ENCODE peak calls at places on chromosomes 5 and 9, in nine cellular contexts. One of them, this sample, is unnamed.

GRCh38 chr9:27408523-27408922 is 111.6 kb upstream of the EQTN start:
- DNase-seq in AG04450: no peak
- DNase-seq in cardiac septum: no peak
- DNase-seq in EH: no peak
- DNase-seq in NCI-H460: no peak
- DNase-seq in NCI-H524 treated with DMSO at 0.1 percent for 48 hours: no peak
- DNase-seq in COR-L47: no peak
- DNase-seq in lower leg skin: no peak
- DNase-seq in amniotic epithelial cell: peak; percentile 24
- DNase-seq in this sample: no peak

GRCh38 chr5:66958984-66959641 is 237.5 kb downstream of the CD180 start:
- DNase-seq in NCI-H460: peak; percentile 16
- DNase-seq in AG04450: peak; percentile 43
- DNase-seq in COR-L47: no peak
- DNase-seq in NCI-H524 treated with DMSO at 0.1 percent for 48 hours: no peak
- DNase-seq in cardiac septum: no peak
- DNase-seq in EH: peak; percentile 90
- DNase-seq in amniotic epithelial cell: peak; percentile 82
- DNase-seq in lower leg skin: no peak
- DNase-seq in this sample: no peak

GRCh38 chr5:135429326-135429725 is 17.8 kb downstream of the DCANP1 start:
- DNase-seq in amniotic epithelial cell: peak; percentile 79
- DNase-seq in COR-L47: no peak
- DNase-seq in lower leg skin: no peak
- DNase-seq in cardiac septum: no peak
- DNase-seq in NCI-H524 treated with DMSO at 0.1 percent for 48 hours: no peak
- DNase-seq in AG04450: no peak
- DNase-seq in EH: no peak
- DNase-seq in NCI-H460: no peak
- DNase-seq in this sample: peak; percentile 68

GRCh38 chr9:78383130-78383529 is 86.2 kb downstream of the PSAT1 start:
- DNase-seq in cardiac septum: no peak
- DNase-seq in EH: peak; percentile 90
- DNase-seq in amniotic epithelial cell: peak; percentile 2
- DNase-seq in AG04450: no peak
- DNase-seq in NCI-H460: peak; percentile 5
- DNase-seq in lower leg skin: no peak
- DNase-seq in NCI-H524 treated with DMSO at 0.1 percent for 48 hours: no peak
- DNase-seq in COR-L47: no peak
- DNase-seq in this sample: no peak

GRCh38 chr5:37774912-37775483 is 64.8 kb downstream of the GDNF start:
- DNase-seq in amniotic epithelial cell: peak; percentile 45
- DNase-seq in NCI-H460: no peak
- DNase-seq in NCI-H524 treated with DMSO at 0.1 percent for 48 hours: no peak
- DNase-seq in cardiac septum: no peak
- DNase-seq in AG04450: no peak
- DNase-seq in COR-L47: no peak
- DNase-seq in EH: peak; percentile 37
- DNase-seq in lower leg skin: no peak
- DNase-seq in this sample: no peak

GRCh38 chr5:68745459-68745858 is 348.4 kb upstream of the SLC30A5 start:
- DNase-seq in lower leg skin: no peak
- DNase-seq in EH: peak; percentile 36
- DNase-seq in AG04450: no peak
- DNase-seq in amniotic epithelial cell: no peak
- DNase-seq in COR-L47: no peak
- DNase-seq in NCI-H460: no peak
- DNase-seq in cardiac septum: no peak
- DNase-seq in NCI-H524 treated with DMSO at 0.1 percent for 48 hours: no peak
- DNase-seq in this sample: no peak

GRCh38 chr5:61931236-61931635 is 374.8 kb upstream of the KIF2A start:
- DNase-seq in AG04450: no peak
- DNase-seq in cardiac septum: no peak
- DNase-seq in lower leg skin: no peak
- DNase-seq in amniotic epithelial cell: no peak
- DNase-seq in NCI-H460: no peak
- DNase-seq in COR-L47: no peak
- DNase-seq in NCI-H524 treated with DMSO at 0.1 percent for 48 hours: no peak
- DNase-seq in EH: no peak
- DNase-seq in this sample: no peak

GRCh38 chr5:10424124-10424731 is 17.5 kb upstream of the ROPN1L start:
- DNase-seq in NCI-H460: peak; percentile 46
- DNase-seq in lower leg skin: no peak
- DNase-seq in COR-L47: peak; percentile 32
- DNase-seq in EH: peak; percentile 58
- DNase-seq in cardiac septum: no peak
- DNase-seq in amniotic epithelial cell: peak; percentile 39
- DNase-seq in NCI-H524 treated with DMSO at 0.1 percent for 48 hours: peak; percentile 18
- DNase-seq in AG04450: no peak
- DNase-seq in this sample: no peak

GRCh38 chr9:21555911-21556310 is 73.8 kb upstream of the IFNE start:
- DNase-seq in NCI-H460: no peak
- DNase-seq in AG04450: no peak
- DNase-seq in cardiac septum: no peak
- DNase-seq in EH: peak; percentile 42
- DNase-seq in COR-L47: no peak
- DNase-seq in amniotic epithelial cell: no peak
- DNase-seq in lower leg skin: no peak
- DNase-seq in NCI-H524 treated with DMSO at 0.1 percent for 48 hours: no peak
- DNase-seq in this sample: no peak

GRCh38 chr9:114938687-114939575 is 8.5 kb upstream of the TNFSF8 start:
- DNase-seq in NCI-H524 treated with DMSO at 0.1 percent for 48 hours: no peak
- DNase-seq in AG04450: no peak
- DNase-seq in cardiac septum: no peak
- DNase-seq in COR-L47: no peak
- DNase-seq in lower leg skin: no peak
- DNase-seq in amniotic epithelial cell: no peak
- DNase-seq in NCI-H460: no peak
- DNase-seq in EH: no peak
- DNase-seq in this sample: no peak

GRCh38 chr9:124754289-124754688 is 16.8 kb downstream of the NR6A1 start:
- DNase-seq in EH: peak; percentile 50
- DNase-seq in COR-L47: no peak
- DNase-seq in lower leg skin: no peak
- DNase-seq in NCI-H524 treated with DMSO at 0.1 percent for 48 hours: no peak
- DNase-seq in NCI-H460: no peak
- DNase-seq in amniotic epithelial cell: peak; percentile 27
- DNase-seq in AG04450: no peak
- DNase-seq in cardiac septum: no peak
- DNase-seq in this sample: no peak

GRCh38 chr9:89606049-89606481 is 1.3 kb downstream of the GADD45G start:
- DNase-seq in NCI-H460: peak; percentile 79
- DNase-seq in cardiac septum: peak; percentile 92
- DNase-seq in EH: peak; percentile 83
- DNase-seq in lower leg skin: peak; percentile 67
- DNase-seq in NCI-H524 treated with DMSO at 0.1 percent for 48 hours: no peak
- DNase-seq in COR-L47: peak; percentile 46
- DNase-seq in AG04450: peak; percentile 11
- DNase-seq in amniotic epithelial cell: peak; percentile 74
- DNase-seq in this sample: peak; percentile 91

GRCh38 chr9:100088202-100088601 is 10.6 kb downstream of the ERP44 start:
- DNase-seq in AG04450: no peak
- DNase-seq in NCI-H460: no peak
- DNase-seq in amniotic epithelial cell: peak; percentile 43
- DNase-seq in NCI-H524 treated with DMSO at 0.1 percent for 48 hours: no peak
- DNase-seq in cardiac septum: no peak
- DNase-seq in EH: no peak
- DNase-seq in COR-L47: no peak
- DNase-seq in lower leg skin: no peak
- DNase-seq in this sample: no peak

GRCh38 chr5:135032613-135033025 is 1.4 kb downstream of the PITX1 start:
- DNase-seq in lower leg skin: no peak
- DNase-seq in EH: no peak
- DNase-seq in AG04450: no peak
- DNase-seq in NCI-H524 treated with DMSO at 0.1 percent for 48 hours: no peak
- DNase-seq in cardiac septum: no peak
- DNase-seq in COR-L47: no peak
- DNase-seq in NCI-H460: no peak
- DNase-seq in amniotic epithelial cell: no peak
- DNase-seq in this sample: no peak

GRCh38 chr5:123156577-123157296 is 67.7 kb downstream of the PRDM6 start:
- DNase-seq in NCI-H460: no peak
- DNase-seq in AG04450: peak; percentile 86
- DNase-seq in amniotic epithelial cell: peak; percentile 73
- DNase-seq in EH: peak; percentile 83
- DNase-seq in cardiac septum: no peak
- DNase-seq in NCI-H524 treated with DMSO at 0.1 percent for 48 hours: no peak
- DNase-seq in COR-L47: no peak
- DNase-seq in lower leg skin: no peak
- DNase-seq in this sample: no peak

GRCh38 chr5:96093890-96094381 is 132.3 kb upstream of the ELL2 start:
- DNase-seq in AG04450: no peak
- DNase-seq in cardiac septum: no peak
- DNase-seq in lower leg skin: no peak
- DNase-seq in COR-L47: peak; percentile 14
- DNase-seq in amniotic epithelial cell: no peak
- DNase-seq in EH: peak; percentile 43
- DNase-seq in NCI-H524 treated with DMSO at 0.1 percent for 48 hours: no peak
- DNase-seq in NCI-H460: no peak
- DNase-seq in this sample: no peak

GRCh38 chr5:154949758-154950157 is 8.9 kb downstream of the MRPL22 start:
- DNase-seq in COR-L47: no peak
- DNase-seq in amniotic epithelial cell: peak; percentile 22
- DNase-seq in EH: no peak
- DNase-seq in lower leg skin: no peak
- DNase-seq in AG04450: no peak
- DNase-seq in cardiac septum: no peak
- DNase-seq in NCI-H524 treated with DMSO at 0.1 percent for 48 hours: no peak
- DNase-seq in NCI-H460: no peak
- DNase-seq in this sample: no peak

GRCh38 chr9:12503606-12504122 is 189.5 kb upstream of the TYRP1 start:
- DNase-seq in amniotic epithelial cell: peak; percentile 99
- DNase-seq in NCI-H524 treated with DMSO at 0.1 percent for 48 hours: no peak
- DNase-seq in cardiac septum: no peak
- DNase-seq in AG04450: no peak
- DNase-seq in lower leg skin: no peak
- DNase-seq in EH: no peak
- DNase-seq in NCI-H460: no peak
- DNase-seq in COR-L47: no peak
- DNase-seq in this sample: no peak

GRCh38 chr5:123364443-123364842 is 58.8 kb downstream of the CEP120 start:
- DNase-seq in lower leg skin: no peak
- DNase-seq in EH: no peak
- DNase-seq in NCI-H460: no peak
- DNase-seq in NCI-H524 treated with DMSO at 0.1 percent for 48 hours: no peak
- DNase-seq in cardiac septum: no peak
- DNase-seq in amniotic epithelial cell: no peak
- DNase-seq in COR-L47: no peak
- DNase-seq in AG04450: peak; percentile 23
- DNase-seq in this sample: no peak

GRCh38 chr5:123125172-123125508 is 36.1 kb downstream of the PRDM6 start:
- DNase-seq in amniotic epithelial cell: peak; percentile 75
- DNase-seq in COR-L47: peak; percentile 88
- DNase-seq in NCI-H524 treated with DMSO at 0.1 percent for 48 hours: no peak
- DNase-seq in lower leg skin: no peak
- DNase-seq in EH: peak; percentile 37
- DNase-seq in cardiac septum: no peak
- DNase-seq in AG04450: no peak
- DNase-seq in NCI-H460: no peak
- DNase-seq in this sample: no peak

GRCh38 chr5:92504346-92504745 is 1076.7 kb downstream of the NR2F1-AS1 start:
- DNase-seq in NCI-H460: no peak
- DNase-seq in cardiac septum: no peak
- DNase-seq in AG04450: no peak
- DNase-seq in NCI-H524 treated with DMSO at 0.1 percent for 48 hours: no peak
- DNase-seq in EH: no peak
- DNase-seq in COR-L47: no peak
- DNase-seq in lower leg skin: no peak
- DNase-seq in amniotic epithelial cell: no peak
- DNase-seq in this sample: no peak

GRCh38 chr5:128462330-128462729 is 75.7 kb downstream of the FBN2 start:
- DNase-seq in COR-L47: no peak
- DNase-seq in NCI-H524 treated with DMSO at 0.1 percent for 48 hours: no peak
- DNase-seq in AG04450: no peak
- DNase-seq in cardiac septum: no peak
- DNase-seq in lower leg skin: no peak
- DNase-seq in NCI-H460: no peak
- DNase-seq in EH: peak; percentile 27
- DNase-seq in amniotic epithelial cell: no peak
- DNase-seq in this sample: no peak

GRCh38 chr5:56683733-56684132 is 131.6 kb upstream of the MAP3K1 start:
- DNase-seq in amniotic epithelial cell: no peak
- DNase-seq in lower leg skin: no peak
- DNase-seq in NCI-H524 treated with DMSO at 0.1 percent for 48 hours: no peak
- DNase-seq in cardiac septum: no peak
- DNase-seq in NCI-H460: no peak
- DNase-seq in AG04450: no peak
- DNase-seq in EH: no peak
- DNase-seq in COR-L47: no peak
- DNase-seq in this sample: no peak

GRCh38 chr9:104982543-104982942 is 54.6 kb upstream of the ABCA1 start:
- DNase-seq in cardiac septum: no peak
- DNase-seq in NCI-H524 treated with DMSO at 0.1 percent for 48 hours: no peak
- DNase-seq in COR-L47: no peak
- DNase-seq in EH: no peak
- DNase-seq in lower leg skin: no peak
- DNase-seq in AG04450: no peak
- DNase-seq in amniotic epithelial cell: no peak
- DNase-seq in NCI-H460: no peak
- DNase-seq in this sample: no peak

GRCh38 chr5:171646338-171647042 is 139.1 kb upstream of the SMIM23 start:
- DNase-seq in EH: no peak
- DNase-seq in cardiac septum: no peak
- DNase-seq in NCI-H524 treated with DMSO at 0.1 percent for 48 hours: no peak
- DNase-seq in lower leg skin: no peak
- DNase-seq in NCI-H460: no peak
- DNase-seq in COR-L47: no peak
- DNase-seq in AG04450: no peak
- DNase-seq in amniotic epithelial cell: no peak
- DNase-seq in this sample: no peak

GRCh38 chr5:116157902-116158301 is 73.1 kb downstream of the COMMD10 start:
- DNase-seq in AG04450: no peak
- DNase-seq in cardiac septum: no peak
- DNase-seq in NCI-H524 treated with DMSO at 0.1 percent for 48 hours: no peak
- DNase-seq in lower leg skin: no peak
- DNase-seq in COR-L47: no peak
- DNase-seq in EH: no peak
- DNase-seq in amniotic epithelial cell: peak; percentile 13
- DNase-seq in NCI-H460: no peak
- DNase-seq in this sample: no peak

GRCh38 chr9:110065527-110065926 is 142.4 kb downstream of the C9orf152 start:
- DNase-seq in COR-L47: no peak
- DNase-seq in NCI-H524 treated with DMSO at 0.1 percent for 48 hours: no peak
- DNase-seq in cardiac septum: no peak
- DNase-seq in NCI-H460: no peak
- DNase-seq in EH: peak; percentile 43
- DNase-seq in AG04450: no peak
- DNase-seq in lower leg skin: no peak
- DNase-seq in amniotic epithelial cell: peak; percentile 88
- DNase-seq in this sample: no peak